ENCODE peak calls at places on chromosomes 3 and 15, in five cellular contexts. V is tibial artery; M is activated CD4-positive, alpha-beta T cell treated with anti-CD3 and anti-CD28 coated beads, Interleukin-2, amount 10 ng/mL, durations not matched to agents 24 days and 14 days; E is stimulated activated CD8-positive, alpha-beta memory T cell treated with anti-CD3 and anti-CD28 coated beads, Interleukin-15, amount 100 ng/mL, for 4 hours; K is NCI-H1105. F is an unnamed sample.

GRCh38 chr15:72117448-72117697 is 577 bp downstream of the MYO9A start:
- DNase-seq in V (peak), M (peak), E (peak), K (no peak), F (peak)

GRCh38 chr15:66288796-66289195 is 4.6 kb upstream of the DIS3L start:
- DNase-seq in V (no peak), M (no peak), E (no peak), K (no peak), F (no peak)

GRCh38 chr3:51703026-51703775 is 3.7 kb upstream of the GRM2 start:
- DNase-seq in V (no peak), M (no peak), E (no peak), K (peak), F (no peak)

GRCh38 chr3:32436816-32437189 is 45.1 kb downstream of the CMTM7 start:
- DNase-seq in V (no peak), M (no peak), E (no peak), K (no peak), F (no peak)

GRCh38 chr3:164890061-164890460 is 188.2 kb downstream of the SI start:
- DNase-seq in V (no peak), M (no peak), E (no peak), K (no peak), F (no peak)

GRCh38 chr15:79475312-79475711 is 43.2 kb downstream of the MINAR1 start:
- DNase-seq in V (no peak), M (peak), E (no peak), K (no peak), F (no peak)

GRCh38 chr3:5258526-5258925 is 71.0 kb downstream of the EDEM1 start:
- DNase-seq in V (no peak), M (no peak), E (no peak), K (no peak), F (no peak)

GRCh38 chr3:98994128-98994762 is 92.8 kb upstream of the DCBLD2 start:
- DNase-seq in V (no peak), M (no peak), E (no peak), K (peak), F (peak)

GRCh38 chr3:49899815-49900214 is 3.9 kb downstream of the MST1R start:
- DNase-seq in V (no peak), M (no peak), E (no peak), K (no peak), F (no peak)

GRCh38 chr3:124363451-124363850 is 366.8 kb upstream of the UMPS start:
- DNase-seq in V (no peak), M (no peak), E (no peak), K (no peak), F (no peak)

GRCh38 chr3:49671291-49672288 is 2.6 kb upstream of the APEH start:
- DNase-seq in V (no peak), M (peak), E (peak), K (no peak), F (peak)

GRCh38 chr3:48997714-48998637 is 7.9 kb downstream of the P4HTM start:
- DNase-seq in V (no peak), M (no peak), E (no peak), K (peak), F (peak)

GRCh38 chr15:92880796-92881569 is 19.1 kb upstream of the CHD2 start:
- DNase-seq in V (no peak), M (peak), E (no peak), K (no peak), F (no peak)

GRCh38 chr3:51585197-51585596 is 46.7 kb downstream of the RAD54L2 start:
- DNase-seq in V (no peak), M (no peak), E (no peak), K (peak), F (no peak)

GRCh38 chr3:50806031-50806430 is 131.3 kb downstream of the DOCK3 start:
- DNase-seq in V (no peak), M (no peak), E (no peak), K (no peak), F (no peak)

GRCh38 chr3:126105691-126106187 is 21.8 kb upstream of the SLC41A3 start:
- DNase-seq in V (no peak), M (no peak), E (no peak), K (no peak), F (no peak)

GRCh38 chr3:153330891-153331290 is 168.9 kb downstream of the RAP2B start:
- DNase-seq in V (no peak), M (no peak), E (no peak), K (no peak), F (no peak)

GRCh38 chr3:12300137-12300536 is 11.3 kb downstream of the PPARG start:
- DNase-seq in V (no peak), M (no peak), E (no peak), K (no peak), F (no peak)